ENCODE peak calls at places on chromosomes 5 and 9, in nine cellular contexts. One of them, this sample, is unnamed.

GRCh38 chr5:95280692-95281091 is 4.2 kb downstream of the MCTP1 start:
- DNase-seq in AG10803: no peak
- DNase-seq in activated T-cell treated with anti-CD3 and anti-CD28 coated beads for 4 hours: no peak
- DNase-seq in MCF 10A: no peak
- DNase-seq in Kasumi-1: no peak
- DNase-seq in NCI-H187: no peak
- DNase-seq in memory B cell: no peak
- DNase-seq in GM23248: no peak
- DNase-seq in smooth muscle cell of the brain vasculature: no peak
- DNase-seq in this sample: no peak

GRCh38 chr5:120512068-120512467 is 48.0 kb downstream of the PRR16 start:
- DNase-seq in AG10803: no peak
- DNase-seq in activated T-cell treated with anti-CD3 and anti-CD28 coated beads for 4 hours: no peak
- DNase-seq in MCF 10A: no peak
- DNase-seq in Kasumi-1: no peak
- DNase-seq in NCI-H187: no peak
- DNase-seq in memory B cell: no peak
- DNase-seq in GM23248: no peak
- DNase-seq in smooth muscle cell of the brain vasculature: no peak
- DNase-seq in this sample: no peak

GRCh38 chr5:18527017-18527416 is 892.8 kb downstream of the TAF11L14 start:
- DNase-seq in AG10803: no peak
- DNase-seq in activated T-cell treated with anti-CD3 and anti-CD28 coated beads for 4 hours: no peak
- DNase-seq in MCF 10A: no peak
- DNase-seq in Kasumi-1: no peak
- DNase-seq in NCI-H187: no peak
- DNase-seq in memory B cell: no peak
- DNase-seq in GM23248: no peak
- DNase-seq in smooth muscle cell of the brain vasculature: no peak
- DNase-seq in this sample: no peak

GRCh38 chr5:115661156-115661555 is 35.3 kb upstream of the TMED7 start:
- DNase-seq in AG10803: no peak
- DNase-seq in activated T-cell treated with anti-CD3 and anti-CD28 coated beads for 4 hours: no peak
- DNase-seq in MCF 10A: no peak
- DNase-seq in Kasumi-1: no peak
- DNase-seq in NCI-H187: no peak
- DNase-seq in memory B cell: no peak
- DNase-seq in GM23248: no peak
- DNase-seq in smooth muscle cell of the brain vasculature: no peak
- DNase-seq in this sample: no peak

GRCh38 chr9:129938291-129938979 is 103.2 kb downstream of the USP20 start:
- DNase-seq in AG10803: peak
- DNase-seq in activated T-cell treated with anti-CD3 and anti-CD28 coated beads for 4 hours: no peak
- DNase-seq in MCF 10A: no peak
- DNase-seq in Kasumi-1: no peak
- DNase-seq in NCI-H187: no peak
- DNase-seq in memory B cell: no peak
- DNase-seq in GM23248: peak
- DNase-seq in smooth muscle cell of the brain vasculature: no peak
- DNase-seq in this sample: no peak

GRCh38 chr9:136163248-136163850 is 41.6 kb downstream of the LHX3 start:
- DNase-seq in AG10803: no peak
- DNase-seq in activated T-cell treated with anti-CD3 and anti-CD28 coated beads for 4 hours: no peak
- DNase-seq in MCF 10A: no peak
- DNase-seq in Kasumi-1: no peak
- DNase-seq in NCI-H187: no peak
- DNase-seq in memory B cell: no peak
- DNase-seq in GM23248: no peak
- DNase-seq in smooth muscle cell of the brain vasculature: no peak
- DNase-seq in this sample: no peak

GRCh38 chr5:9543266-9543925 is 2.5 kb downstream of the SEMA5A start:
- DNase-seq in AG10803: peak
- DNase-seq in activated T-cell treated with anti-CD3 and anti-CD28 coated beads for 4 hours: no peak
- DNase-seq in MCF 10A: no peak
- DNase-seq in Kasumi-1: no peak
- DNase-seq in NCI-H187: no peak
- DNase-seq in memory B cell: no peak
- DNase-seq in GM23248: peak
- DNase-seq in smooth muscle cell of the brain vasculature: no peak
- DNase-seq in this sample: no peak

GRCh38 chr9:13443380-13444271 is 164.1 kb upstream of the MPDZ start:
- DNase-seq in AG10803: no peak
- DNase-seq in activated T-cell treated with anti-CD3 and anti-CD28 coated beads for 4 hours: no peak
- DNase-seq in MCF 10A: no peak
- DNase-seq in Kasumi-1: no peak
- DNase-seq in NCI-H187: no peak
- DNase-seq in memory B cell: no peak
- DNase-seq in GM23248: peak
- DNase-seq in smooth muscle cell of the brain vasculature: no peak
- DNase-seq in this sample: no peak

GRCh38 chr9:41229408-41230401 is 40.6 kb upstream of the ZNG1F start:
- DNase-seq in AG10803: peak
- DNase-seq in activated T-cell treated with anti-CD3 and anti-CD28 coated beads for 4 hours: no peak
- DNase-seq in MCF 10A: peak
- DNase-seq in Kasumi-1: no peak
- DNase-seq in NCI-H187: no peak
- DNase-seq in memory B cell: no peak
- DNase-seq in GM23248: peak
- DNase-seq in smooth muscle cell of the brain vasculature: no peak
- DNase-seq in this sample: no peak

GRCh38 chr9:71001780-71002386 is 119.5 kb downstream of the TRPM3 start:
- DNase-seq in AG10803: peak
- DNase-seq in activated T-cell treated with anti-CD3 and anti-CD28 coated beads for 4 hours: no peak
- DNase-seq in MCF 10A: peak
- DNase-seq in Kasumi-1: no peak
- DNase-seq in NCI-H187: peak
- DNase-seq in memory B cell: no peak
- DNase-seq in GM23248: peak
- DNase-seq in smooth muscle cell of the brain vasculature: no peak
- DNase-seq in this sample: no peak

GRCh38 chr5:140025736-140026135 is 17.4 kb downstream of the NRG2 start:
- DNase-seq in AG10803: no peak
- DNase-seq in activated T-cell treated with anti-CD3 and anti-CD28 coated beads for 4 hours: no peak
- DNase-seq in MCF 10A: no peak
- DNase-seq in Kasumi-1: no peak
- DNase-seq in NCI-H187: no peak
- DNase-seq in memory B cell: no peak
- DNase-seq in GM23248: no peak
- DNase-seq in smooth muscle cell of the brain vasculature: no peak
- DNase-seq in this sample: no peak

GRCh38 chr5:132386644-132387286 is 17.3 kb downstream of the SLC22A5 start:
- DNase-seq in AG10803: peak
- DNase-seq in activated T-cell treated with anti-CD3 and anti-CD28 coated beads for 4 hours: peak
- DNase-seq in MCF 10A: peak
- DNase-seq in Kasumi-1: peak
- DNase-seq in NCI-H187: peak
- DNase-seq in memory B cell: peak
- DNase-seq in GM23248: peak
- DNase-seq in smooth muscle cell of the brain vasculature: no peak
- DNase-seq in this sample: peak

GRCh38 chr5:164153469-164154172 is 648.2 kb downstream of the MAT2B start:
- DNase-seq in AG10803: no peak
- DNase-seq in activated T-cell treated with anti-CD3 and anti-CD28 coated beads for 4 hours: no peak
- DNase-seq in MCF 10A: no peak
- DNase-seq in Kasumi-1: no peak
- DNase-seq in NCI-H187: no peak
- DNase-seq in memory B cell: no peak
- DNase-seq in GM23248: no peak
- DNase-seq in smooth muscle cell of the brain vasculature: no peak
- DNase-seq in this sample: no peak

GRCh38 chr5:53434566-53434965 is 45.9 kb upstream of the FST start:
- DNase-seq in AG10803: no peak
- DNase-seq in activated T-cell treated with anti-CD3 and anti-CD28 coated beads for 4 hours: no peak
- DNase-seq in MCF 10A: no peak
- DNase-seq in Kasumi-1: no peak
- DNase-seq in NCI-H187: no peak
- DNase-seq in memory B cell: no peak
- DNase-seq in GM23248: peak
- DNase-seq in smooth muscle cell of the brain vasculature: no peak
- DNase-seq in this sample: no peak

GRCh38 chr9:3699868-3700267 is 174.1 kb upstream of the RFX3 start:
- DNase-seq in AG10803: no peak
- DNase-seq in activated T-cell treated with anti-CD3 and anti-CD28 coated beads for 4 hours: no peak
- DNase-seq in MCF 10A: no peak
- DNase-seq in Kasumi-1: no peak
- DNase-seq in NCI-H187: no peak
- DNase-seq in memory B cell: no peak
- DNase-seq in GM23248: no peak
- DNase-seq in smooth muscle cell of the brain vasculature: no peak
- DNase-seq in this sample: no peak

GRCh38 chr9:126546036-126546435 is 67.7 kb upstream of the LMX1B start:
- DNase-seq in AG10803: no peak
- DNase-seq in activated T-cell treated with anti-CD3 and anti-CD28 coated beads for 4 hours: no peak
- DNase-seq in MCF 10A: no peak
- DNase-seq in Kasumi-1: no peak
- DNase-seq in NCI-H187: no peak
- DNase-seq in memory B cell: no peak
- DNase-seq in GM23248: no peak
- DNase-seq in smooth muscle cell of the brain vasculature: no peak
- DNase-seq in this sample: no peak

GRCh38 chr5:126455264-126455663 is 32.1 kb downstream of the GRAMD2B start:
- DNase-seq in AG10803: no peak
- DNase-seq in activated T-cell treated with anti-CD3 and anti-CD28 coated beads for 4 hours: no peak
- DNase-seq in MCF 10A: no peak
- DNase-seq in Kasumi-1: no peak
- DNase-seq in NCI-H187: no peak
- DNase-seq in memory B cell: no peak
- DNase-seq in GM23248: no peak
- DNase-seq in smooth muscle cell of the brain vasculature: no peak
- DNase-seq in this sample: no peak

GRCh38 chr9:115254217-115254616 is 136.3 kb upstream of the TNC start:
- DNase-seq in AG10803: no peak
- DNase-seq in activated T-cell treated with anti-CD3 and anti-CD28 coated beads for 4 hours: no peak
- DNase-seq in MCF 10A: no peak
- DNase-seq in Kasumi-1: no peak
- DNase-seq in NCI-H187: no peak
- DNase-seq in memory B cell: no peak
- DNase-seq in GM23248: no peak
- DNase-seq in smooth muscle cell of the brain vasculature: no peak
- DNase-seq in this sample: no peak

GRCh38 chr5:72144762-72145161 is 37.5 kb downstream of the MAP1B start:
- DNase-seq in AG10803: no peak
- DNase-seq in activated T-cell treated with anti-CD3 and anti-CD28 coated beads for 4 hours: no peak
- DNase-seq in MCF 10A: no peak
- DNase-seq in Kasumi-1: no peak
- DNase-seq in NCI-H187: no peak
- DNase-seq in memory B cell: no peak
- DNase-seq in GM23248: no peak
- DNase-seq in smooth muscle cell of the brain vasculature: no peak
- DNase-seq in this sample: no peak

GRCh38 chr9:125536184-125537152 is 170.5 kb downstream of the MAPKAP1 start:
- DNase-seq in AG10803: peak
- DNase-seq in activated T-cell treated with anti-CD3 and anti-CD28 coated beads for 4 hours: no peak
- DNase-seq in MCF 10A: peak
- DNase-seq in Kasumi-1: no peak
- DNase-seq in NCI-H187: no peak
- DNase-seq in memory B cell: no peak
- DNase-seq in GM23248: peak
- DNase-seq in smooth muscle cell of the brain vasculature: no peak
- DNase-seq in this sample: no peak

GRCh38 chr5:761854-762685 is 22.5 kb downstream of the ZDHHC11B start:
- DNase-seq in AG10803: no peak
- DNase-seq in activated T-cell treated with anti-CD3 and anti-CD28 coated beads for 4 hours: no peak
- DNase-seq in MCF 10A: no peak
- DNase-seq in Kasumi-1: no peak
- DNase-seq in NCI-H187: peak
- DNase-seq in memory B cell: no peak
- DNase-seq in GM23248: no peak
- DNase-seq in smooth muscle cell of the brain vasculature: no peak
- DNase-seq in this sample: no peak

GRCh38 chr9:18115131-18115530 is 358.8 kb upstream of the ADAMTSL1 start:
- DNase-seq in AG10803: no peak
- DNase-seq in activated T-cell treated with anti-CD3 and anti-CD28 coated beads for 4 hours: no peak
- DNase-seq in MCF 10A: peak
- DNase-seq in Kasumi-1: no peak
- DNase-seq in NCI-H187: no peak
- DNase-seq in memory B cell: no peak
- DNase-seq in GM23248: peak
- DNase-seq in smooth muscle cell of the brain vasculature: no peak
- DNase-seq in this sample: no peak

GRCh38 chr5:76319673-76320072 is 83.4 kb upstream of the IQGAP2 start:
- DNase-seq in AG10803: no peak
- DNase-seq in activated T-cell treated with anti-CD3 and anti-CD28 coated beads for 4 hours: no peak
- DNase-seq in MCF 10A: no peak
- DNase-seq in Kasumi-1: peak
- DNase-seq in NCI-H187: no peak
- DNase-seq in memory B cell: no peak
- DNase-seq in GM23248: no peak
- DNase-seq in smooth muscle cell of the brain vasculature: no peak
- DNase-seq in this sample: no peak

GRCh38 chr5:9408964-9409363 is 136.9 kb downstream of the SEMA5A start:
- DNase-seq in AG10803: no peak
- DNase-seq in activated T-cell treated with anti-CD3 and anti-CD28 coated beads for 4 hours: no peak
- DNase-seq in MCF 10A: no peak
- DNase-seq in Kasumi-1: no peak
- DNase-seq in NCI-H187: no peak
- DNase-seq in memory B cell: no peak
- DNase-seq in GM23248: no peak
- DNase-seq in smooth muscle cell of the brain vasculature: no peak
- DNase-seq in this sample: no peak

GRCh38 chr9:6973762-6974161 is 216.0 kb downstream of the KDM4C start:
- DNase-seq in AG10803: no peak
- DNase-seq in activated T-cell treated with anti-CD3 and anti-CD28 coated beads for 4 hours: no peak
- DNase-seq in MCF 10A: peak
- DNase-seq in Kasumi-1: no peak
- DNase-seq in NCI-H187: no peak
- DNase-seq in memory B cell: no peak
- DNase-seq in GM23248: peak
- DNase-seq in smooth muscle cell of the brain vasculature: no peak
- DNase-seq in this sample: peak

GRCh38 chr5:74517700-74518099 is 122.8 kb downstream of the ENC1 start:
- DNase-seq in AG10803: peak
- DNase-seq in activated T-cell treated with anti-CD3 and anti-CD28 coated beads for 4 hours: no peak
- DNase-seq in MCF 10A: peak
- DNase-seq in Kasumi-1: no peak
- DNase-seq in NCI-H187: no peak
- DNase-seq in memory B cell: no peak
- DNase-seq in GM23248: peak
- DNase-seq in smooth muscle cell of the brain vasculature: peak
- DNase-seq in this sample: no peak

GRCh38 chr5:132592521-132592920 is 35.7 kb downstream of the RAD50 start:
- DNase-seq in AG10803: no peak
- DNase-seq in activated T-cell treated with anti-CD3 and anti-CD28 coated beads for 4 hours: no peak
- DNase-seq in MCF 10A: no peak
- DNase-seq in Kasumi-1: no peak
- DNase-seq in NCI-H187: no peak
- DNase-seq in memory B cell: no peak
- DNase-seq in GM23248: no peak
- DNase-seq in smooth muscle cell of the brain vasculature: no peak
- DNase-seq in this sample: no peak

GRCh38 chr9:99427252-99427651 is 205.2 kb downstream of the SEC61B start:
- DNase-seq in AG10803: no peak
- DNase-seq in activated T-cell treated with anti-CD3 and anti-CD28 coated beads for 4 hours: no peak
- DNase-seq in MCF 10A: no peak
- DNase-seq in Kasumi-1: no peak
- DNase-seq in NCI-H187: no peak
- DNase-seq in memory B cell: no peak
- DNase-seq in GM23248: no peak
- DNase-seq in smooth muscle cell of the brain vasculature: no peak
- DNase-seq in this sample: no peak

GRCh38 chr5:36374275-36374862 is 72.7 kb upstream of the RANBP3L start:
- DNase-seq in AG10803: peak
- DNase-seq in activated T-cell treated with anti-CD3 and anti-CD28 coated beads for 4 hours: no peak
- DNase-seq in MCF 10A: no peak
- DNase-seq in Kasumi-1: no peak
- DNase-seq in NCI-H187: no peak
- DNase-seq in memory B cell: no peak
- DNase-seq in GM23248: peak
- DNase-seq in smooth muscle cell of the brain vasculature: no peak
- DNase-seq in this sample: no peak

GRCh38 chr9:124251605-124252366 is 6.0 kb upstream of the NEK6 start:
- DNase-seq in AG10803: peak
- DNase-seq in activated T-cell treated with anti-CD3 and anti-CD28 coated beads for 4 hours: no peak
- DNase-seq in MCF 10A: peak
- DNase-seq in Kasumi-1: no peak
- DNase-seq in NCI-H187: no peak
- DNase-seq in memory B cell: no peak
- DNase-seq in GM23248: no peak
- DNase-seq in smooth muscle cell of the brain vasculature: no peak
- DNase-seq in this sample: no peak

GRCh38 chr9:135937521-135938489 is 23.4 kb downstream of the UBAC1 start:
- DNase-seq in AG10803: no peak
- DNase-seq in activated T-cell treated with anti-CD3 and anti-CD28 coated beads for 4 hours: no peak
- DNase-seq in MCF 10A: no peak
- DNase-seq in Kasumi-1: no peak
- DNase-seq in NCI-H187: no peak
- DNase-seq in memory B cell: no peak
- DNase-seq in GM23248: no peak
- DNase-seq in smooth muscle cell of the brain vasculature: no peak
- DNase-seq in this sample: no peak